ENCODE peak calls at places on chromosomes 7 and 10, in four cellular contexts. One of them, this sample, is unnamed.
A peak's percentile ranks its signal among the peaks of the same experiment; 100 is the strongest.

GRCh38 chr10:111954364-111954763 is 229.2 kb downstream of the GPAM start:
- DNase-seq in K562: no peak
- DNase-seq in H1: no peak
- DNase-seq in HepG2: no peak
- DNase-seq in this sample: no peak

GRCh38 chr10:72025832-72026231 is 61.6 kb downstream of the CHST3 start:
- DNase-seq in K562: no peak
- DNase-seq in H1: no peak
- DNase-seq in HepG2: no peak
- DNase-seq in this sample: no peak

GRCh38 chr7:31126976-31127375 is 74.9 kb downstream of the ADCYAP1R1 start:
- DNase-seq in K562: no peak
- DNase-seq in H1: no peak
- DNase-seq in HepG2: no peak
- DNase-seq in this sample: no peak

GRCh38 chr10:133303206-133303605 is 5.5 kb downstream of the TUBGCP2 start:
- DNase-seq in K562: no peak
- DNase-seq in H1: no peak
- DNase-seq in HepG2: no peak
- DNase-seq in this sample: no peak

GRCh38 chr10:30383366-30383765 is 34.3 kb upstream of the MTPAP start:
- DNase-seq in K562: no peak
- DNase-seq in H1: no peak
- DNase-seq in HepG2: no peak
- DNase-seq in this sample: no peak

GRCh38 chr10:28111712-28112111 is 112.8 kb upstream of the ODAD2 start:
- DNase-seq in K562: no peak
- DNase-seq in H1: no peak
- DNase-seq in HepG2: no peak
- DNase-seq in this sample: peak; percentile 74

GRCh38 chr7:48147078-48147591 is 24.1 kb upstream of the ABCA13 start:
- DNase-seq in K562: no peak
- DNase-seq in H1: no peak
- DNase-seq in HepG2: no peak
- DNase-seq in this sample: no peak

GRCh38 chr10:3117486-3117885 is 50.1 kb downstream of the PFKP start:
- DNase-seq in K562: no peak
- DNase-seq in H1: no peak
- DNase-seq in HepG2: no peak
- DNase-seq in this sample: no peak

GRCh38 chr10:94131885-94132284 is 138.2 kb downstream of the PLCE1 start:
- DNase-seq in K562: no peak
- DNase-seq in H1: no peak
- DNase-seq in HepG2: no peak
- DNase-seq in this sample: no peak

GRCh38 chr7:83469076-83469475 is 179.9 kb downstream of the SEMA3E start:
- DNase-seq in K562: no peak
- DNase-seq in H1: no peak
- DNase-seq in HepG2: no peak
- DNase-seq in this sample: no peak

GRCh38 chr7:3240826-3241430 is 60.1 kb upstream of the SDK1 start:
- DNase-seq in K562: no peak
- DNase-seq in H1: no peak
- DNase-seq in HepG2: no peak
- DNase-seq in this sample: no peak

GRCh38 chr10:3740157-3740871 is 44.7 kb downstream of the KLF6 start:
- DNase-seq in K562: peak; percentile 71
- DNase-seq in H1: no peak
- DNase-seq in HepG2: peak; percentile 98
- DNase-seq in this sample: peak; percentile 51

GRCh38 chr10:31619410-31620095 is 300.5 kb downstream of the ZEB1 start:
- DNase-seq in K562: no peak
- DNase-seq in H1: no peak
- DNase-seq in HepG2: no peak
- DNase-seq in this sample: no peak

GRCh38 chr7:35513828-35514227 is 181.1 kb downstream of the HERPUD2 start:
- DNase-seq in K562: no peak
- DNase-seq in H1: no peak
- DNase-seq in HepG2: no peak
- DNase-seq in this sample: no peak
- TF ChIP-seq FOSL1 in K562: no peak
- TF ChIP-seq FOSL1 in H1: no peak
- TF ChIP-seq FOSL1 in HepG2: no peak
- TF ChIP-seq FOSL1 in this sample: no peak

DNA sequence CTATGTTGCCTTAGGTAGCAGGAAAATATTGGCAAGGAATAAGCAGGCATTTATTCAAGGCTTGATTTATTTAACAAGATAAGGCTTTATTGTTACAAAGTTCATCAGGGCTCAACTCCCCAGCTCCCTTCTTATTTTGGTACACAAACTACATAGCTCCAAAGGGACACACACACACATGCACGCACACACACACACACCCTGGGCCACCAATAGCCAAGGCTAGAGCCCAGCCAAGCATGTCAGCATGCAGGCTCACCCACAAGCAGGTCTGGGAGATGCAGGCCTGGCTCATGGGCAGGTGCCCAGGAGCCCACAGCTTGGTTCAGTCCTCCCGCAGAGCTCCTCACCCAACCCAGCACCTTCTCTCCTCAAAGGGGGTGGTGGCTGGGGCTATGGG is 23.4 kb downstream of the LEP start:
- DNase-seq in K562: no peak
- DNase-seq in H1: no peak
- DNase-seq in HepG2: no peak
- DNase-seq in this sample: no peak
- TF ChIP-seq SP1 in K562: no peak
- TF ChIP-seq SP1 in H1: no peak
- TF ChIP-seq SP1 in HepG2: no peak
- TF ChIP-seq SP1 in this sample: no peak

DNA sequence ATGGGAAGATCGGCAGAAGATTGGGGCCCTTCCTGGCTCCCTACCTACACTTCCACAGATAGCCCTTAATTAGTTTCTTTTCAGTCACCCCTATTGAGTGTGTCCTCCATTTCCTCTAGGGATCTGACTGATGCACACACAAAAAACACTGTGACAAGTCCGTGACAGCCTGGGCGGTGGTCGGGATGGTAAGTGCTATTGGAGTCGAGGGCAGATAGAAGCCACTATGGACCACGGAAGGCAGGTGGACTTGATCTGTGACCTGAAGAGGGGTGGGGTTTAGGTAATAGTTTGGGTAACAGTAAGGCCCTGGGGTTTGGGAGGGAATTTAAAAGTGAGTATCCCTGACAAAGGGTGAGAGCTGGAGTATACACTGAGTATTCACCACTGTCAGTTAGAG is 53.0 kb downstream of the PDK4 start:
- DNase-seq in K562: no peak
- DNase-seq in H1: no peak
- DNase-seq in HepG2: no peak
- DNase-seq in this sample: no peak
- TF ChIP-seq CTCF in K562: no peak
- TF ChIP-seq CTCF in H1: no peak
- TF ChIP-seq CTCF in HepG2: no peak
- TF ChIP-seq CTCF in this sample: no peak

GRCh38 chr10:76297787-76298281 is 866.4 kb downstream of the LRMDA start:
- DNase-seq in K562: no peak
- DNase-seq in H1: no peak
- DNase-seq in HepG2: peak; percentile 77
- DNase-seq in this sample: no peak
- TF ChIP-seq FOSL1 in K562: no peak
- TF ChIP-seq FOSL1 in H1: no peak
- TF ChIP-seq FOSL1 in HepG2: no peak
- TF ChIP-seq FOSL1 in this sample: no peak

GRCh38 chr7:913736-914520 is 37.6 kb downstream of the GET4 start:
- DNase-seq in K562: no peak
- DNase-seq in H1: no peak
- DNase-seq in HepG2: no peak
- DNase-seq in this sample: no peak
- TF ChIP-seq SP1 in K562: no peak
- TF ChIP-seq SP1 in H1: no peak
- TF ChIP-seq SP1 in HepG2: no peak
- TF ChIP-seq SP1 in this sample: no peak